ENCODE peak calls at places on chromosomes 5 and 9, in nine cellular contexts. U is NCI-H226; I is epithelial cell of esophagus; G is activated CD8-positive, alpha-beta memory T cell treated with anti-CD3 and anti-CD28 coated beads for 1 hour; K is stimulated activated CD8-positive, alpha-beta memory T cell treated with anti-CD3 and anti-CD28 coated beads, Interleukin-15, amount 100 ng/mL, for 24 hours; X is right cardiac atrium; N is left kidney; F is AG04450; E is naive B cell. L is an unnamed sample.

GRCh38 chr9:104082147-104082546 is 12.0 kb upstream of the SMC2 start:
- DNase-seq in U (no peak), I (no peak), G (no peak), K (no peak), X (no peak), N (no peak), F (no peak), E (no peak), L (no peak)

GRCh38 chr5:129904102-129904666 is at the start of gene CHSY3:
- DNase-seq in U (peak; percentile 61), I (peak; percentile 86), G (peak; percentile 5), K (peak; percentile 13), X (peak; percentile 96), N (peak; percentile 94), F (peak; percentile 11), E (no peak), L (peak; percentile 93)

GRCh38 chr5:24368121-24368520 is 276.7 kb downstream of the CDH10 start:
- DNase-seq in U (no peak), I (no peak), G (no peak), K (no peak), X (no peak), N (no peak), F (no peak), E (no peak), L (no peak)

GRCh38 chr9:92538541-92538940 is 2.8 kb upstream of the ECM2 start:
- DNase-seq in U (no peak), I (no peak), G (no peak), K (no peak), X (no peak), N (no peak), F (no peak), E (no peak), L (no peak)

GRCh38 chr5:158819840-158820620 is 279.7 kb downstream of the EBF1 start:
- DNase-seq in U (peak; percentile 55), I (peak; percentile 50), G (no peak), K (no peak), X (no peak), N (no peak), F (no peak), E (peak; percentile 43), L (peak; percentile 48)

GRCh38 chr5:14914193-14914592 is 42.6 kb upstream of the ANKH start:
- DNase-seq in U (no peak), I (no peak), G (no peak), K (no peak), X (no peak), N (no peak), F (no peak), E (no peak), L (no peak)

GRCh38 chr9:37172511-37172910 is 52.1 kb downstream of the ZCCHC7 start:
- DNase-seq in U (no peak), I (peak; percentile 41), G (no peak), K (no peak), X (no peak), N (no peak), F (no peak), E (no peak), L (peak; percentile 14)

GRCh38 chr5:90866333-90866732 is 307.7 kb downstream of the ADGRV1 start:
- DNase-seq in U (no peak), I (peak; percentile 33), G (no peak), K (no peak), X (no peak), N (peak; percentile 41), F (no peak), E (peak; percentile 17), L (peak; percentile 29)

GRCh38 chr5:32461441-32462120 is 17.0 kb upstream of the ZFR start:
- DNase-seq in U (no peak), I (no peak), G (no peak), K (no peak), X (no peak), N (no peak), F (no peak), E (no peak), L (no peak)

GRCh38 chr9:114218264-114219120 is 63.2 kb downstream of the COL27A1 start:
- DNase-seq in U (no peak), I (no peak), G (no peak), K (no peak), X (no peak), N (no peak), F (no peak), E (no peak), L (no peak)

GRCh38 chr5:3535414-3536211 is 60.0 kb upstream of the IRX1 start:
- DNase-seq in U (no peak), I (no peak), G (no peak), K (no peak), X (no peak), N (no peak), F (no peak), E (no peak), L (no peak)